ENCODE peak calls at places on chromosomes 4 and X, in four cellular contexts. B is substantia nigra, Q is left lung, U is body of pancreas. V is an unnamed sample.

GRCh38 chr4:183105092-183105491 is 6.0 kb downstream of the WWC2 start:
- DNase-seq in B (no peak), U (no peak), Q (no peak), V (no peak)

GRCh38 chrX:140766024-140766611 is 56.6 kb downstream of the LINC00632 start:
- DNase-seq in U (peak), Q (no peak), B (peak), V (peak)

GRCh38 chrX:13373807-13374187 is 53.9 kb upstream of the ATXN3L start:
- DNase-seq in U (no peak), Q (no peak), B (no peak), V (no peak)

GRCh38 chrX:13248867-13249521 is 70.9 kb downstream of the ATXN3L start:
- DNase-seq in B (no peak), U (no peak), Q (no peak), V (no peak)

GRCh38 chr4:98260047-98260578 is 1.1 kb upstream of the RAP1GDS1 start:
- DNase-seq in Q (peak), U (peak), B (peak), V (peak)

GRCh38 chr4:182143822-182144620 is 99.2 kb upstream of the TENM3 start:
- DNase-seq in Q (no peak), U (peak), B (no peak), V (no peak)

GRCh38 chr4:80215449-80216052 is 18.2 kb downstream of the PRDM8 start:
- DNase-seq in U (no peak), Q (no peak), B (no peak), V (no peak)

GRCh38 chr4:110850461-110851447 is 227.9 kb upstream of the PITX2 start:
- DNase-seq in U (peak), B (no peak), Q (no peak), V (no peak)

GRCh38 chr4:175536852-175537453 is 275.1 kb downstream of the GPM6A start:
- DNase-seq in Q (no peak), B (no peak), U (no peak), V (no peak)

GRCh38 chr4:145934434-145935047 is 4.1 kb downstream of the ZNF827 start:
- DNase-seq in U (no peak), B (no peak), Q (no peak), V (no peak)

GRCh38 chr4:13642576-13642975 is 15.1 kb upstream of the BOD1L1 start:
- DNase-seq in U (peak), B (no peak), Q (no peak), V (no peak)

GRCh38 chr4:2244947-2245786 is 3.2 kb upstream of the HAUS3 start:
- DNase-seq in U (no peak), Q (no peak), B (no peak), V (no peak)

GRCh38 chr4:48033825-48034413 is 17.3 kb downstream of the NIPAL1 start:
- DNase-seq in Q (no peak), U (peak), B (no peak), V (no peak)

GRCh38 chr4:186729856-186730255 is 6.2 kb upstream of the FAT1 start:
- DNase-seq in B (no peak), Q (no peak), U (no peak), V (no peak)

GRCh38 chrX:1440506-1440905 is 12.2 kb downstream of the ASMTL start:
- DNase-seq in U (no peak), Q (no peak), B (no peak), V (no peak)

GRCh38 chrX:20221902-20222301 is 44.8 kb downstream of the RPS6KA3 start:
- DNase-seq in B (no peak), U (peak), Q (no peak), V (no peak)

GRCh38 chr4:126530996-126531585 is 1101.7 kb upstream of the INTU start:
- DNase-seq in Q (no peak), U (no peak), B (no peak), V (no peak)

GRCh38 chr4:85170241-85170640 is 203.8 kb upstream of the WDFY3 start:
- DNase-seq in B (no peak), Q (no peak), U (no peak), V (no peak)

GRCh38 chr4:173135241-173135847 is 33.3 kb upstream of the GALNT7 start:
- DNase-seq in B (no peak), Q (no peak), U (no peak), V (no peak)

GRCh38 chr4:113635739-113636437 is 125.7 kb downstream of the CAMK2D start:
- DNase-seq in U (no peak), B (no peak), Q (no peak), V (no peak)

GRCh38 chrX:9341305-9342201 is 123.3 kb upstream of the TBL1X start:
- DNase-seq in Q (peak), B (no peak), U (peak), V (no peak)

GRCh38 chrX:39714471-39714870 is 383.3 kb downstream of the BCOR start:
- DNase-seq in B (no peak), Q (no peak), U (no peak), V (no peak)
- H3K27ac ChIP-seq in B (no peak), Q (no peak), U (no peak), V (no peak)

DNA sequence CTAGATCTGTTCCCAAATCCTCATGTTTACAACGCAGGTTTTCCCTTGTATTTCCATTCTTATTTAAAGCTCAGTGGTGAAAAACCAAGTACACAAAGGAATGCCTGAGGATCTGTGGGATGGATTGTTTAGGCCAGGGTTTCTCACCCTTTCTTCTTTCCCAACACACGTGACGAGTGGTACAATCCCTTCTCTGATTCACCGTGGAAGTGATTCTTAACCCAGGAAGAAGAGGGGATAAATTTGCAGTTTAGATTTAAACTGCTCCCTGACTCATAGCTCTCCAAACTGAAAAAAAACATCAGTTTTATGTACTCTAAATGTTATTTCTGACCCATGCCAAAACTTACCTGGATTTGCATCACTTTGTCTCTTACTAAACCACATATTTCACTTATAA is 17.0 kb downstream of the PAQR3 start:
- DNase-seq in U (no peak), Q (no peak), B (no peak), V (no peak)
- H3K27ac ChIP-seq in U (no peak), Q (no peak), B (no peak), V (no peak)

GRCh38 chr4:143339497-143339896 is 2.8 kb downstream of the GAB1 start:
- DNase-seq in U (no peak), B (no peak), Q (no peak), V (no peak)

GRCh38 chr4:143336828-143337599 is at the start of gene GAB1:
- DNase-seq in Q (peak), U (peak), B (peak), V (no peak)

GRCh38 chr4:143337600-143338287 is 1.1 kb downstream of the GAB1 start:
- DNase-seq in B (peak), Q (peak), U (peak), V (peak)

GRCh38 chr4:143335979-143336827 is 473 bp upstream of the GAB1 start:
- DNase-seq in U (peak), B (peak), Q (peak), V (peak)

GRCh38 chr4:143338313-143338712 is 1.6 kb downstream of the GAB1 start:
- DNase-seq in Q (no peak), U (no peak), B (no peak), V (no peak)
- H3K27ac ChIP-seq in Q (peak), U (no peak), B (peak), V (no peak)

GRCh38 chr4:1047976-1048780 is 36.8 kb downstream of the FGFRL1 start:
- DNase-seq in U (no peak), B (no peak), Q (peak), V (no peak)
- H3K27ac ChIP-seq in U (peak), B (no peak), Q (no peak), V (no peak)

GRCh38 chr4:15930314-15930713 is 8.2 kb downstream of the FGFBP1 start:
- DNase-seq in B (no peak), Q (no peak), U (no peak), V (no peak)

GRCh38 chr4:15931451-15932210 is 6.9 kb downstream of the FGFBP1 start:
- DNase-seq in U (no peak), B (no peak), Q (no peak), V (no peak)

GRCh38 chr4:15926486-15926885 is 12.1 kb downstream of the FGFBP1 start:
- DNase-seq in B (no peak), U (no peak), Q (no peak), V (no peak)

GRCh38 chr4:15928883-15929282 is 9.7 kb downstream of the FGFBP1 start:
- DNase-seq in B (no peak), Q (no peak), U (no peak), V (no peak)

GRCh38 chr4:15929555-15929954 is 9.0 kb downstream of the FGFBP1 start:
- DNase-seq in B (no peak), Q (no peak), U (no peak), V (no peak)
- H3K27ac ChIP-seq in B (no peak), Q (no peak), U (no peak), V (no peak)

DNA sequence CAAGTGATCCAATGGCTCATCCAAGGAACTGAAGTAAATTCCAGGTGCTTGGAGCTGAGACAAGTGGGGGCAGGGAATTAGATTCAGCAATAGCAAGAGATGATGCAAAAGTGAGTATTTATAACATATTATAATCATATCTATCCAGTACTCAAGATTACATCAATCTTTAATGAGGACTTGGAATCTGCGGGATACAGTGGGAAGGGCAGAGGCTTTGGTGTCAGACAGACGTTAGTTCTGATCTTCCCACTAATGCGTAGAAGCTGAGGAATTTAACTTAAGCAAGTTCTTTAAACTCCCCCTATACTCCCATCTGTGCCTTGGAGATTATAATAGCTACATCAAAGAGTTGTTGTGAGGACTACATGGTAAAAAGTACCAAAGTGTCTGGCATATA is 143.3 kb upstream of the NWD2 start:
- DNase-seq in B (no peak), U (no peak), Q (no peak), V (no peak)
- H3K27ac ChIP-seq in B (no peak), U (no peak), Q (no peak), V (no peak)

DNA sequence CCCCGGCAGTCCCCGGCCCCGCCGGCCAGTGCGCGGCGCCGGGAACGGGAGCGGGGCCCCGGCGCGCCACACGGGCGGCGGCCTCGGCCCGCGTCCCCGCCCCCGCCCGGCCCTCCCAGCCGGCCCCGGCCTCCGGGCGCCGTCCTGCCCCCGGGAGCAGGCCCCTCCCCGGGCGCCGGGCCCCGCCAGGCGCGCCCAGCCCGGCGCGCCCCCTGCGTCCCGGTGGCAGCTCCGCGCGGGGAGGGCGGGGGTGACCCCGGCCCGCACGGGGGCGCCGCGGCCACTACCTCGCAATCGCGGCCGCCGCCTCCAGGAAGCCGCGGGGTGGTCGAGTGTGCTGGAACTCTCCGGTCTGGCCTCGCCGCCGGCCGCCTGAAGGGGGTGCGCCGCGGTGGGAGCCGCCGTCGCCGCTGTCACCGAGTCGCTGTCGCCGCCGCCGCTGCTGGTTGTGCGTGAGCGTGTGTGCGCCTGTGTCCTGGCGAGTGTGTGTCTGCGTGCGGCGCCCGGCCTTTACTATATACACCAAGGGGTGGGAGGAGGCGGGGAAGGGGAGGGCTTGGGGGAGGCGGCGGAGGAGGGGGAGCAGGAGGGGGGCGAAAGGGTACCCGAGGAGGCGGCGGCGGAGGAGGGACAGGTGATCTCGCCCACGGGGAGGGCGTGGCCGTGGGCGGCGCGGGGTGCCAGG is at the start of gene RAI2:
- DNase-seq in Q (no peak), B (no peak), U (peak), V (no peak)
- H3K27ac ChIP-seq in Q (peak), B (no peak), U (peak), V (no peak)

GRCh38 chr4:139735381-139736256 is 70.0 kb downstream of the MGST2 start:
- DNase-seq in U (no peak), B (peak), Q (no peak), V (peak)
- H3K27ac ChIP-seq in U (peak), B (peak), Q (peak), V (peak)

DNA sequence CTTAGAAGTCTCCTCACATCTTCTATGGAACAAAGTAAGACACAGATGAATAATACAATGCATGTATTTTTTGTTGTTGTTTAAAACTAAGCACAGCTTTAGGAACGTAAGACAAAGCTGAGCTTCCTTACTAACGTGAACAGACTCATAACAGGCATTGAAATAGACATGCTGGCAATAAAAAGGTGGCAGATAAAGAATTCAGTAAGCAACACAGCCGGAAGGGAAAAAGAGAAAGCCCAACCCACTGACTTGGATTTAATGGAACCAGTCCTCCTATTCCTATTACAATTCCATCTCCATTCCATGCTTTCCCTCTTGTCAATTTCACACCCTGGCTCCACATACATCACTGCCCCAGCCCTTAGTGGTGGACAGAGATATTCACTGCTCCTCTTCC is 182.1 kb downstream of the NSUN7 start:
- DNase-seq in B (no peak), Q (no peak), U (no peak), V (no peak)
- H3K27ac ChIP-seq in B (peak), Q (no peak), U (no peak), V (peak)

GRCh38 chr4:86450861-86451260 is 91.0 kb upstream of the MAPK10 start:
- DNase-seq in U (no peak), B (no peak), Q (no peak), V (no peak)
- H3K27ac ChIP-seq in U (no peak), B (no peak), Q (no peak), V (no peak)